ENCODE peak calls at places on chromosome 9, in four cellular contexts. A, U, V and D are unnamed samples.

GRCh38 chr9:129483467-129484324 is 137.2 kb downstream of the C9orf50 start:
- DNase-seq in U (peak), A (peak), V (peak), D (peak)

GRCh38 chr9:20623021-20623747 is 885 bp upstream of the MLLT3 start:
- DNase-seq in U (peak), A (peak), V (peak), D (peak)

GRCh38 chr9:121771851-121772599 is 120.6 kb downstream of the DAB2IP start:
- DNase-seq in A (no peak), V (no peak), U (peak), D (no peak)

GRCh38 chr9:121945849-121946248 is 147.3 kb downstream of the TTLL11 start:
- DNase-seq in V (no peak), U (no peak), A (no peak), D (no peak)

GRCh38 chr9:137694236-137694959 is 75.6 kb downstream of the EHMT1 start:
- DNase-seq in A (no peak), U (no peak), V (no peak), D (no peak)

GRCh38 chr9:75111019-75111622 is 22.8 kb downstream of the OSTF1 start:
- DNase-seq in V (no peak), A (no peak), U (no peak), D (peak)

GRCh38 chr9:33288828-33289483 is 1.4 kb upstream of the NFX1 start:
- DNase-seq in V (peak), U (peak), A (no peak), D (peak)

GRCh38 chr9:126515873-126516505 is 97.7 kb upstream of the LMX1B start:
- DNase-seq in A (no peak), V (no peak), U (no peak), D (no peak)

GRCh38 chr9:37987467-37987981 is 81.5 kb downstream of the SHB start:
- DNase-seq in U (no peak), V (peak), A (peak), D (no peak)

DNA sequence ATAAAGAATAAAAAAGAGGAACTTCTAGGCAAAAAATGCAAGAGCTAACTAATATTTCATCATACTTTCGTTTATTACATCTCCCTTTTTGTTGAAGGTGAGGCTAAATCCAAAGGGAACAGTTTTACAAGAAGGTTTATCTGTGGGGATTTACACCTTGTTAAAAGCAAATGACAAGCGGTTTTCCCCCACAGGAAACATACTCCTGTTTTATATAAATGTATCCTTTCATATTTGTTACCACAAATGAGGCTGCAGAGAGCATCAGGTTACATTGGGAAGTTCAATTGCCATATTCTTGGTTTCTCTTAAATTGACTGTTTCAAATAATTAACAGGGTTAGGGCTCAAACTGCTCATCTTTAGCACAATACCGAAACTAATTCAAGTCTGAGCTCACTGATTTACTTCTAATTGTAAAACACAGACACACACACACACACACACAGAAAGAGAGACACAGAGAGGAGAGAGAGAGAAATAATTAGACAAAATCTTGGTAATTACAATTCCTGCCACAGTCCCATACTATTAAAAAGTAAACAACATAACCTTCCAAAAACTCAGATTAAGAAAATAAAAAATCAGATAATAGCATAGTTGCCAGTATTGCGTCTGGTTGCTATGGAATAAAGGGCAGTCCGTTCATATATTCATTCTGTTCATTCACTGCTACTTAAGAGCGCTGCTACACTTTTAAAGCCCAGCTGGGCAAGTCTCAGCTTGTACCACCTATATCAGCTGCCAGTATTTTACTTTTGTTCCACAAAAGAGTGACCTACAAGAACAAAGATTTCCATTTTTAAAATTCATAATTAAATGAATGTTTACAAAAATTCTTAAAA is 17.0 kb downstream of the RFX3 start:
- DNase-seq in V (no peak), U (no peak), A (no peak), D (no peak)
- H3K4me3 ChIP-seq in V (no peak), U (no peak), A (no peak), D (peak)

DNA sequence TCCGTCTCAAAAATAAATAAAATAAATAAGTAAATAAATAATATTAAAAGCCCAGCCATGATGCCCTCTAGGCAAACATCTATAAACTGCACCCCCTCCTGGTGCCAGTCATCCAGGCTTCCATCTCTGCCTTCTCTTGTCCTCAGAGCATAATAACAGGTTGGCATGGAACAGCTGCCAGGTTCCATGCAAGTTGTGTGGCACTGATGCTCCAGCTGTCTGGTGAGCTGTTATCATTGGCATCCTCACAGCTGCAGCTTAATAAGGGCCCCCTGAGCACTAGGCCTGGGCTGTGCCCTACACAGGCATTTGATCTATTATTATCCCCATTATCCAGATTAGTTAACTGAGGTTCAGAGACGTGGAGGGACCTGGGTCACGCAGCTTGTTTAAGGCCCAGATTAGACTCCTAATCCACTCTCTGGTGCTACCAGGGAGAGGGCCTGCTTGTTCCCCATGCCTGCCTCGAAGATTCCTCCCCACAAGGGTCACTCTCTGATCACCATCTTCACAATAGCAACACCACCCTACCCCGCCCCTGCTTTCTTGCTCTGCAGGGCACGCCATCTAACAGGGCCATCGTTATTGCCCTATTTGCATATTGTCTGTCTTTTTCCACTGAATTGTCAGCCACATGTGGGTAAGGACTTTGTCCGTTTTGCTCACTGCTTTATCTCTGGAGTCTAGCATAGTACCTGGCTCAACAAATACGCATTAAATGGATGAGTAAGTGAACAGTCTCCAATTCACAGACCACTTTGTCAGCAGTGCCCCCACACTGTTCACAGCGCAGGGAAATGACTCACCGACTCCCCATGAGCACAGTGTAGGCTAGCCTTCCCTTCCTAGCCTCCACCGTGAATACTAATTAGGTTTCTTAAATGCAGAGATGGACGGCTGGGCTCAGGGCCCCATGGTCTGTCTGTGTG is 1.5 kb upstream of the DNM1 start:
- DNase-seq in A (no peak), V (peak), U (no peak), D (no peak)
- TF ChIP-seq CTCF in A (no peak), V (no peak), U (no peak), D (no peak)

GRCh38 chr9:131395745-131396479 is 2.0 kb downstream of the PRRC2B start:
- DNase-seq in V (no peak), A (no peak), U (no peak), D (no peak)

GRCh38 chr9:131396626-131397025 is 2.7 kb downstream of the PRRC2B start:
- DNase-seq in V (no peak), U (no peak), A (no peak), D (no peak)

GRCh38 chr9:131398204-131398603 is 4.3 kb downstream of the PRRC2B start:
- DNase-seq in V (peak), A (peak), U (no peak), D (no peak)

GRCh38 chr9:131395027-131395744 is 1.3 kb downstream of the PRRC2B start:
- DNase-seq in A (peak), U (peak), V (peak), D (peak)

DNA sequence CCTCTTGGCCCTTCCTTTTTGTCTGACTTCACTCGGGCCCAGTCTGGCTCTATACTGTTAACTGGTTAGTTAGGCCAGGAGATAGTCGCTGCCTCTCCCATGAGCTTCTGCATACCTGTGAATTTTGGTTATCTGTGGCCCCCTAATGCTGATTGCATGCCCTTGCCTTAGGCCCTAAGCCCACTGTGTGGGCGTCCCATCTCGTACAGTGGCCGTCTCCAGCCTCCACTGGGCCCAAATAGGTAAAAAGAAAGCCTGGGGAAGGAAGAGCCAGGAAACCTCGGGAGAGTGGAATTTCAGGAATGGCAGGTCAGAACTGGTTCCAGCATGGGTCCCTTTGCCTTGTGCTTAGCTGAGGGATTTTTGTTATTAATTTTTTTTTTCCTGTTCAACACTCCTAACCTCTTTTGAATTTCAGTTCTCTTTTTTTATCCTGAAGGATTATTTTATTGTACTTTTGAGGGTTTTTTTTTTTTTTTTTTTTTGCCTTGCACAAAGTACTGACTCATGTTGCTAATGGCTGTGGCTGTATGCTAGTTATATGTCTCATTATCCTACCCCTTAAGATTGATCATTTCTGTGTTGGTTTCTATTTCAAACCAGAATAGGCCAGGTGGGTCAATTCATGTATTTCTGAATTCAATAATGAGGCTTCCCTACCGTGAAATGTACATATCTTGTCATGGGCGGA is 3.4 kb downstream of the PRRC2B start:
- DNase-seq in A (peak), V (no peak), U (no peak), D (no peak)
- H3K4me3 ChIP-seq in A (no peak), V (no peak), U (no peak), D (no peak)

GRCh38 chr9:109862452-109862851 is 82.5 kb downstream of the PALM2AKAP2 start:
- DNase-seq in V (no peak), A (no peak), U (no peak), D (no peak)
- TF ChIP-seq CTCF in V (no peak), A (no peak), U (no peak), D (no peak)

GRCh38 chr9:72997387-72997995 is 44.6 kb upstream of the ALDH1A1 start:
- DNase-seq in V (no peak), A (peak), U (peak), D (peak)
- H3K4me3 ChIP-seq in V (no peak), A (no peak), U (peak), D (no peak)